ENCODE peak calls at places on chromosomes 13 and 19, in eight cellular contexts. L is fibroblast of lung, N is astrocyte, M is neural progenitor cell, O is cardiac muscle cell, C is tibial artery, I is sigmoid colon, Z is testis. P is an unnamed sample. For H3K27me3, the result is how much of the 10 kb centered on the place peaks cover.

GRCh38 chr19:29532956-29533355 is 7.2 kb downstream of the VSTM2B start:
- DNase-seq in Z (no peak), C (peak), I (peak), M (no peak), L (no peak), O (no peak), N (no peak), P (no peak)

GRCh38 chr13:51785592-51786424 is 18.2 kb downstream of the DHRS12 start:
- DNase-seq in O (peak), N (peak), C (no peak), L (peak), M (peak), I (peak), Z (peak), P (no peak)

GRCh38 chr19:50983625-50984292 is at the start of gene KLK7:
- DNase-seq in N (no peak), I (peak), O (no peak), Z (no peak), L (no peak), M (no peak), C (no peak), P (no peak)

GRCh38 chr19:50492303-50493052 is 15.8 kb upstream of the GARIN5A start:
- DNase-seq in Z (no peak), M (peak), C (no peak), I (peak), N (no peak), L (no peak), O (no peak), P (no peak)

GRCh38 chr13:37561031-37561430 is 37.5 kb downstream of the POSTN start:
- DNase-seq in I (no peak), O (no peak), M (no peak), N (peak), L (peak), C (no peak), Z (no peak), P (peak)

GRCh38 chr13:68174905-68175304 is 944.8 kb upstream of the PCDH9 start:
- DNase-seq in N (no peak), Z (no peak), C (no peak), I (no peak), O (no peak), M (no peak), L (no peak), P (no peak)

GRCh38 chr19:20661150-20661819 is at the start of gene ZNF626:
- DNase-seq in Z (peak), L (peak), N (peak), O (peak), C (peak), I (peak), M (peak), P (peak)

GRCh38 chr19:51460164-51460992 is 2.1 kb upstream of the SIGLEC8 start:
- DNase-seq in Z (peak), L (no peak), I (peak), O (peak), C (no peak), N (no peak), M (peak), P (no peak)

GRCh38 chr13:75136151-75136550 is 345.8 kb downstream of the TBC1D4 start:
- DNase-seq in Z (no peak), N (peak), I (no peak), M (no peak), C (no peak), O (no peak), L (peak), P (no peak)

GRCh38 chr13:105921711-105922110 is 613.8 kb downstream of the EFNB2 start:
- DNase-seq in L (no peak), I (no peak), C (no peak), N (no peak), O (no peak), Z (no peak), M (no peak), P (no peak)

GRCh38 chr13:112443191-112444000 is 67.2 kb downstream of the SPACA7 start:
- DNase-seq in O (no peak), I (peak), C (no peak), N (no peak), L (no peak), M (peak), Z (no peak), P (no peak)

GRCh38 chr13:28329395-28330158 is 165.4 kb downstream of the FLT1 start:
- DNase-seq in N (peak), L (peak), Z (peak), M (peak), I (no peak), C (no peak), O (peak), P (peak)

GRCh38 chr19:47447470-47448359 is 24.0 kb downstream of the SLC8A2 start:
- DNase-seq in L (peak), M (peak), I (no peak), Z (peak), C (no peak), O (peak), N (no peak), P (peak)

GRCh38 chr13:43195551-43195950 is 172.2 kb downstream of the DNAJC15 start:
- DNase-seq in L (no peak), I (no peak), C (no peak), N (no peak), Z (no peak), M (no peak), O (no peak), P (peak)
- H3K4me3 ChIP-seq in L (no peak), I (no peak), C (no peak), N (no peak), Z (no peak), M (no peak), O (no peak), P (no peak)

DNA sequence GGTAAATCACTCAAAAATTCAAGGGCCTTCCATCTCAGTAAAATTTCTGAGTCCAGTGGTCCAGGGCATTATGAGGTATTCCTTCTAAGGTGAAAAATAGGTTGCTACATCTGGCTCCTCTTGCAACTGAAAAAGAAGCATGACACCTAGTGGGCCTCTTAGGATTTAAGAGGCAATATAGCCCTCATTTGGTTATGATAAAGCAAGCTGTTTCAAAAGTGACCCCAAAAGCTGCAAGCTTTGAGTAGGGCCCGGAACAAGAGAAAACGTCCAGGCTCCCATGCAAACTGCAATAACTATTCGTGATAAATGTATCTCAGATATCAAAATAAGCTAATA is 1910.2 kb upstream of the PRR20A start:
- DNase-seq in C (no peak), Z (no peak), N (no peak), I (no peak), O (no peak), L (no peak), M (no peak), P (no peak)
- TF ChIP-seq CTCF in C (no peak), Z (no peak), N (no peak), I (no peak), O (no peak), L (no peak), M (peak), P (no peak)

DNA sequence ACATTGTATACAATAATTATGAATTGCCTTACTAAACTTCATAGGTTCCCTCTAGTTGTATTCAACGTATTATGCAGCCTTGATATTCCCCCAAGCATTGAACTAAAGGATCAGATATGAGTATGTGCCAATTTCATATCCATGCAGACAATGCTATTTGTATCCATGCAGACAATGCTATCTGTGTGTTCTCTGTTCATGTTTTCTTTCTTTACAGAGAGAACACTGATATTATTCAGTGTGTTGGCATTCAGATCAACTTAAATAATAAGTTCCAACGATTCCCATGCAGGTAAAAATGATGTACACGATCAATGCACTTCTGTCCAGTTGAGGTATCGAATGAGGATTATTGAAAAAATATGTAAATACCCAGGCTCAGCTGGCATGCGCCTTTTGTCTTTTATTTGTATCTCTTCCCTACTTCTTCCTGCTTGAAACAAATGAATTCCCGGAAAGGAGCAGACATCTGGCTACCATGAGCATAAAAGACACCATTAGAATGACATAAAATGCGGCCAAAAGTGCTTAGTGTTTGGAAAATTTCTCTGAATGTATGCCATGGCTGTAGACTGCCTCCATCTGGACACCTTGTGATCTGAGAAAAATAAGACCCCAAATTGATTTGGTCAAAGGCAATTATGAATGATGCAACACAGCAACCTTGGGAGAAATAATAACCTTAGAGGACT is 731.5 kb downstream of the SLITRK1 start:
- DNase-seq in N (no peak), C (no peak), M (no peak), L (no peak), Z (no peak), I (no peak), O (peak), P (no peak)
- H3K27me3 ChIP-seq in N (under half), C (under half), M (under half), L (under half), Z (under half), I (under half), O (under half), P (under half)

GRCh38 chr19:3494051-3494450 is 6.4 kb downstream of the DOHH start:
- DNase-seq in Z (peak), O (no peak), C (no peak), L (no peak), I (no peak), N (no peak), M (peak), P (no peak)

GRCh38 chr19:3493651-3494050 is 6.8 kb downstream of the DOHH start:
- DNase-seq in L (no peak), O (no peak), C (no peak), Z (no peak), I (no peak), M (no peak), N (no peak), P (no peak)

GRCh38 chr19:3496392-3497273 is 3.8 kb downstream of the DOHH start:
- DNase-seq in M (no peak), I (no peak), Z (no peak), N (no peak), L (no peak), C (no peak), O (no peak), P (no peak)

GRCh38 chr19:3492919-3493318 is 7.6 kb downstream of the DOHH start:
- DNase-seq in C (no peak), L (no peak), M (no peak), I (no peak), N (no peak), Z (no peak), O (no peak), P (no peak)

GRCh38 chr19:3494559-3494958 is 5.9 kb downstream of the DOHH start:
- DNase-seq in I (no peak), O (no peak), N (no peak), Z (no peak), M (no peak), L (no peak), C (no peak), P (no peak)
- H3K4me3 ChIP-seq in I (no peak), O (no peak), N (no peak), Z (peak), M (no peak), L (no peak), C (no peak), P (no peak)

DNA sequence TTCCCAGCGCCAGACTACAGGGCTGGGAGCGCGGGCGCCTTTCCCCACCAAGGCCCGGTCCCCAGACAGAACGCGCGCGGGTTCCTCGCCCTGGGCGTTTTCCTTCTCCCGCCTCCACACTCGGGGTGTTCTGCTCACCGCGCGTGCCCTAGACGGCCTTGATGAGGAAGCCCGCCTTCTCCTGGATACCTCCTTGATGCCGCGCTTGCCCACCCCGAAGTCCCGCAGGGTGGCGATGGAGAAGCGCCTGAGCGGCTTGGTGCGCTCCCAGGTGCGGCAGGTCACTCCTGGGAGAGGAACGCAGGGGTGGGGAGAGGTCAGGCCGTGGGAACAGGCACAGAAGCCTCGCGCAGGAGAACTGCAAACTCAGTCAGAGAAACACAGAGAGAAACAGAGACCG is 34.8 kb downstream of the CYP2B6 start:
- DNase-seq in M (peak), Z (no peak), O (no peak), L (no peak), I (no peak), C (no peak), N (no peak), P (no peak)
- TF ChIP-seq CTCF in M (no peak), Z (no peak), O (no peak), L (no peak), I (no peak), C (no peak), N (no peak), P (no peak)

GRCh38 chr13:77171451-77171850 is 144.5 kb upstream of the FBXL3 start:
- DNase-seq in M (no peak), N (no peak), C (no peak), L (no peak), O (no peak), Z (no peak), I (no peak), P (no peak)
- H3K27me3 ChIP-seq in M (under half), N (under half), C (under half), L (under half), O (under half), Z (under half), I (under half), P (under half)

DNA sequence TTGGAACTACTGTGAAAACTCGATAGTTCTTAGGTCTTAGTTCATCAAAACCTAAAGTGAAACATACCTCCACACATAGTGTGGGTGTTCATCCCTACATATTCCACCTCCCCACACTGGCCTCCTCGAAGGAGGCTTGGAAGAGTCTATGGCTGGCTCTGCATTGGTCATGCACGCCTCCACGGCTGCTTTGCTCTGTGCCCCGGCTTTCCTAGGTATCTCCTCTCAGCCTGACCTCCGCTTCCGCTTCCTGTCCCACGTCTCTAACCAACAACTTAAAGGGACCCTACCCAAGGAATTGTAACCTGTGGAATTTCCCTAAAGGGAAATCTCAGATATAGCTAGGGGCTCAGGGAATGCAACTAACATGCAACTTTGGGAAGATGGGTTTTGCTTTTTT is 79.7 kb upstream of the MBNL2 start:
- DNase-seq in N (no peak), L (no peak), M (no peak), I (no peak), C (no peak), O (peak), Z (peak), P (no peak)
- H3K4me3 ChIP-seq in N (no peak), L (no peak), M (no peak), I (peak), C (no peak), O (no peak), Z (peak), P (no peak)

GRCh38 chr19:33302175-33302973 is at the start of gene CEBPA:
- DNase-seq in L (peak), O (peak), Z (peak), N (peak), M (peak), C (peak), I (peak), P (peak)
- TF ChIP-seq CTCF in L (peak), O (no peak), Z (peak), N (no peak), M (peak), C (peak), I (no peak), P (peak)